ENCODE peak calls at places on chromosome 2, in ten cellular contexts. One of them, this sample, is unnamed. For H3K4me1 and H3K9me3, the result is how much of the 10 kb centered on the place peaks cover.

GRCh38 chr2:138201326-138201725 is 237.1 kb downstream of the HNMT start:
- DNase-seq in tibial nerve: no peak
- DNase-seq in DND-41: no peak
- DNase-seq in neuronal stem cell: no peak
- DNase-seq in fibroblast of lung: peak
- DNase-seq in NT2/D1: no peak
- DNase-seq in colonic mucosa: no peak
- DNase-seq in uterus: no peak
- DNase-seq in Panc1: no peak
- DNase-seq in RWPE2: no peak
- DNase-seq in this sample: no peak

GRCh38 chr2:225536036-225536435 is 136.5 kb downstream of the NYAP2 start:
- DNase-seq in tibial nerve: no peak
- DNase-seq in DND-41: no peak
- DNase-seq in neuronal stem cell: no peak
- DNase-seq in fibroblast of lung: no peak
- DNase-seq in NT2/D1: no peak
- DNase-seq in colonic mucosa: no peak
- DNase-seq in uterus: no peak
- DNase-seq in Panc1: no peak
- DNase-seq in RWPE2: no peak
- DNase-seq in this sample: no peak

GRCh38 chr2:178920916-178921513 is 113.8 kb upstream of the TTN start:
- DNase-seq in tibial nerve: no peak
- DNase-seq in DND-41: no peak
- DNase-seq in neuronal stem cell: no peak
- DNase-seq in fibroblast of lung: no peak
- DNase-seq in NT2/D1: no peak
- DNase-seq in colonic mucosa: no peak
- DNase-seq in uterus: no peak
- DNase-seq in Panc1: no peak
- DNase-seq in RWPE2: no peak
- DNase-seq in this sample: no peak

GRCh38 chr2:105977212-105977611 is 216.9 kb downstream of the UXS1 start:
- DNase-seq in tibial nerve: no peak
- DNase-seq in DND-41: no peak
- DNase-seq in neuronal stem cell: no peak
- DNase-seq in fibroblast of lung: peak
- DNase-seq in NT2/D1: no peak
- DNase-seq in colonic mucosa: no peak
- DNase-seq in uterus: no peak
- DNase-seq in Panc1: no peak
- DNase-seq in RWPE2: no peak
- DNase-seq in this sample: no peak

GRCh38 chr2:218824004-218824403 is 7.6 kb downstream of the PRKAG3 start:
- DNase-seq in tibial nerve: no peak
- DNase-seq in DND-41: no peak
- DNase-seq in neuronal stem cell: no peak
- DNase-seq in fibroblast of lung: no peak
- DNase-seq in NT2/D1: no peak
- DNase-seq in colonic mucosa: no peak
- DNase-seq in uterus: no peak
- DNase-seq in Panc1: no peak
- DNase-seq in RWPE2: no peak
- DNase-seq in this sample: no peak

GRCh38 chr2:96408631-96409542 is 73.3 kb downstream of the NCAPH start:
- DNase-seq in tibial nerve: no peak
- DNase-seq in DND-41: no peak
- DNase-seq in neuronal stem cell: peak
- DNase-seq in fibroblast of lung: peak
- DNase-seq in NT2/D1: no peak
- DNase-seq in colonic mucosa: no peak
- DNase-seq in uterus: peak
- DNase-seq in Panc1: no peak
- DNase-seq in RWPE2: no peak
- DNase-seq in this sample: no peak

GRCh38 chr2:237262838-237263771 is 150.9 kb downstream of the COL6A3 start:
- DNase-seq in tibial nerve: no peak
- DNase-seq in DND-41: no peak
- DNase-seq in neuronal stem cell: no peak
- DNase-seq in fibroblast of lung: peak
- DNase-seq in NT2/D1: no peak
- DNase-seq in colonic mucosa: no peak
- DNase-seq in uterus: no peak
- DNase-seq in Panc1: peak
- DNase-seq in RWPE2: no peak
- DNase-seq in this sample: no peak

GRCh38 chr2:233922471-233922870 is 5.3 kb downstream of the TRPM8 start:
- DNase-seq in tibial nerve: no peak
- DNase-seq in DND-41: no peak
- DNase-seq in neuronal stem cell: no peak
- DNase-seq in fibroblast of lung: peak
- DNase-seq in NT2/D1: no peak
- DNase-seq in colonic mucosa: no peak
- DNase-seq in uterus: no peak
- DNase-seq in Panc1: no peak
- DNase-seq in RWPE2: no peak
- DNase-seq in this sample: no peak

GRCh38 chr2:196431957-196432356 is 207.6 kb upstream of the CCDC150 start:
- DNase-seq in tibial nerve: no peak
- DNase-seq in DND-41: peak
- DNase-seq in neuronal stem cell: peak
- DNase-seq in fibroblast of lung: peak
- DNase-seq in NT2/D1: peak
- DNase-seq in colonic mucosa: no peak
- DNase-seq in uterus: no peak
- DNase-seq in Panc1: no peak
- DNase-seq in RWPE2: no peak
- DNase-seq in this sample: no peak

GRCh38 chr2:202376460-202377307 is 557 bp downstream of the BMPR2 start:
- DNase-seq in tibial nerve: peak
- DNase-seq in DND-41: peak
- DNase-seq in neuronal stem cell: no peak
- DNase-seq in fibroblast of lung: peak
- DNase-seq in NT2/D1: no peak
- DNase-seq in colonic mucosa: peak
- DNase-seq in uterus: peak
- DNase-seq in Panc1: no peak
- DNase-seq in RWPE2: peak
- DNase-seq in this sample: peak

DNA sequence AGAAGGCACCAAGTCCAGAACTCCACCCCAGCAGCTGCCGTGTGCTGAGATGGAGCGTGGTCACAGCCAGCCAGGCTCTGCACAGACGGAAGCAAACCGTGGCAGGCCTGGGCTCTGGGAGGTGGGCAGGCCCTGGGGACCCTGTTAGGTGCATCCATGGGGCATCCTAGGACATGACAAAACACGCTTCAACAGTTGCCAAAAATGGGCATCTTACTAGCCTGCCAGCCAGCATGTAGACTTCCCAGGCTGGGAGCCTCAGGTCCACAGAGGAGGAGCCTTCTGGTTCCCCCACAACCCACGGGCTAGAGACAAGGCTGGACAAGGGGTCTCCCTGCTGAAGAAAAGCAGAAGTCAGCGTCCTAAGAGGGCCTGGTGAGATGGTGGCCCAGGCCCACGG is 139.5 kb downstream of the HDAC4 start:
- DNase-seq in tibial nerve: no peak
- DNase-seq in DND-41: no peak
- DNase-seq in neuronal stem cell: no peak
- DNase-seq in fibroblast of lung: no peak
- DNase-seq in NT2/D1: no peak
- DNase-seq in colonic mucosa: no peak
- DNase-seq in uterus: no peak
- DNase-seq in Panc1: no peak
- DNase-seq in RWPE2: no peak
- DNase-seq in this sample: no peak
- H3K4me1 ChIP-seq in tibial nerve: half or more
- H3K4me1 ChIP-seq in DND-41: half or more
- H3K4me1 ChIP-seq in neuronal stem cell: under half
- H3K4me1 ChIP-seq in fibroblast of lung: under half
- H3K4me1 ChIP-seq in NT2/D1: under half
- H3K4me1 ChIP-seq in colonic mucosa: under half
- H3K4me1 ChIP-seq in uterus: under half
- H3K4me1 ChIP-seq in Panc1: under half
- H3K4me1 ChIP-seq in RWPE2: under half
- H3K4me1 ChIP-seq in this sample: under half

DNA sequence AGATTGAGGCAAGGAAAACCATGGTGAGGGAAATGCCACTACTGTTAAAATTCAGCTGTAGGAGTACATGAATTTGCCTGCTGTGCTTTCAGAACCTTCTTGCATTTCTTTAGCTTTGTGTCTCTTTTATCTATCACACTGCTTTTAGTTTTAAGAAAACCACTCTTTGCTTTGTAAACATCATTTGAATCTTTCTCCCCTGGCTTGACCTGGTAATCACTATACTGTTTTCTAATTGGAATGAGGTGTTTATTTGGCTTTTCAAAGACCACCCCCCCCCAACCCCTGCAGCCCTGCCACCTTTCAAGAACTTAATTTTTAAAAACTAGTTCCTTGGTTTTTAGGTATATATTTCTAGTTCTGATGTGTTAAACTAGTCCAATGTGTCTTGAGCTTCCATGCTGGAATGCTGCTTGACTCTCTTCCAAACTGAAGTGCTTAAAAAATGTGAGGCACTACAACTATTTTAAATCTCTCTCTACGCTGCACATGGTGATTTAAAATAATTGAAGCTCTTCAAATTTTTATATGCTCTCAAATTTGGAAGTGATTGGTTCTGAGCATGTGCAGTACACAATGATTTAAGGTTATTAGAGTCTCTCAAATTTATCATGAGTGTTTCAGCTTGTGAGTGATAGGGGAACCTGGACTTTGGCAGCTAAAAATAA is 192.5 kb upstream of the ZEB2 start:
- DNase-seq in tibial nerve: no peak
- DNase-seq in DND-41: no peak
- DNase-seq in neuronal stem cell: no peak
- DNase-seq in fibroblast of lung: no peak
- DNase-seq in NT2/D1: no peak
- DNase-seq in colonic mucosa: no peak
- DNase-seq in uterus: no peak
- DNase-seq in Panc1: no peak
- DNase-seq in RWPE2: no peak
- DNase-seq in this sample: no peak
- H3K9me3 ChIP-seq in tibial nerve: under half
- H3K9me3 ChIP-seq in DND-41: under half
- H3K9me3 ChIP-seq in neuronal stem cell: under half
- H3K9me3 ChIP-seq in fibroblast of lung: under half
- H3K9me3 ChIP-seq in NT2/D1: under half
- H3K9me3 ChIP-seq in colonic mucosa: under half
- H3K9me3 ChIP-seq in uterus: under half
- H3K9me3 ChIP-seq in Panc1: under half
- H3K9me3 ChIP-seq in RWPE2: under half
- H3K9me3 ChIP-seq in this sample: under half

DNA sequence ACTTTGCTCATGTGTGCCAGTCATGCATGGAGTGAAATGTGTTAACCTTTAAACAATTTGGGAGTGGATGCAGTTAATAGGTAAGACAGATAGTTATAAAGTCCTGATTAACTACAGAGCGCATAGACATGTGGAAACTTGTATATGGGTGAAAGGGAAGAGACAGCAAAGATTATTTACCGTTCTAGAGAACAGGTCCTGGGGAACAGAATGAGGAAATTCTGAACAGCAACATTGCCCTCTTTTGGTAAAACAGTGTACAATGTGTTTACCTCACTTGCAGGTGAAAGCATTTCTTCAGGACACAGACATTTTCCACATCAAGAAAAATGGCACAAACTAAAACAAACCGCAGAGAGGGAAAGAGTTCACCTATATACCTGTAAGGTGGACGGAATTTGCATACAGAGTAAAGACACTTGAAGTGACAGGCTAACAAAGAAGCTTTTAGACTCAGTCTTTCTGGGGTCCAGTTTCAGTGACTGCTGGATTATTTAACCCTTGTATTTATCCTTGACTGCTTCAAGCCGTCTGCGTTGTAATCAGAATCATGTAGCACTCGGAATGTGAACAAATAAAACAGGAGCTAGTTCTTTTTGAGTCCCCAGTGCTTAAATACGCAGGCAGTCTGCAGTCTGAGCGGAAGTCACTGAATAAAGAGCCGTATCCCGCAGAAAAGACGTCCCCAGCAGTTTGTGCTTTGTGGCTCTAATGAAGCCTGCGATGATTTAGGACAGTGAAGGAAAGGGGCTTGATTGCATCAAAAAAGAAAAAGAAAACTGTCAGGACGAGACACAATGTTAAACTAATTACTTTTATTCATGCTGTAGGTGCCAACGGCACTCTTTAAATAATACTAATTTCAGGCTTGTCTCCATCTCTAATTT is 364.8 kb upstream of the GALNT5 start:
- DNase-seq in tibial nerve: peak
- DNase-seq in DND-41: peak
- DNase-seq in neuronal stem cell: peak
- DNase-seq in fibroblast of lung: peak
- DNase-seq in NT2/D1: peak
- DNase-seq in colonic mucosa: no peak
- DNase-seq in uterus: no peak
- DNase-seq in Panc1: peak
- DNase-seq in RWPE2: no peak
- DNase-seq in this sample: no peak
- H3K4me3 ChIP-seq in tibial nerve: peak
- H3K4me3 ChIP-seq in DND-41: peak
- H3K4me3 ChIP-seq in neuronal stem cell: no peak
- H3K4me3 ChIP-seq in fibroblast of lung: peak
- H3K4me3 ChIP-seq in NT2/D1: no peak
- H3K4me3 ChIP-seq in colonic mucosa: peak
- H3K4me3 ChIP-seq in uterus: no peak
- H3K4me3 ChIP-seq in Panc1: peak
- H3K4me3 ChIP-seq in RWPE2: peak
- H3K4me3 ChIP-seq in this sample: no peak

GRCh38 chr2:154097823-154098398 is 226.2 kb downstream of the GALNT13 start:
- DNase-seq in tibial nerve: no peak
- DNase-seq in DND-41: no peak
- DNase-seq in neuronal stem cell: no peak
- DNase-seq in fibroblast of lung: no peak
- DNase-seq in NT2/D1: no peak
- DNase-seq in colonic mucosa: no peak
- DNase-seq in uterus: no peak
- DNase-seq in Panc1: no peak
- DNase-seq in RWPE2: no peak
- DNase-seq in this sample: no peak
- H3K4me1 ChIP-seq in tibial nerve: under half
- H3K4me1 ChIP-seq in DND-41: under half
- H3K4me1 ChIP-seq in neuronal stem cell: under half
- H3K4me1 ChIP-seq in fibroblast of lung: under half
- H3K4me1 ChIP-seq in NT2/D1: under half
- H3K4me1 ChIP-seq in colonic mucosa: under half
- H3K4me1 ChIP-seq in uterus: under half
- H3K4me1 ChIP-seq in Panc1: under half
- H3K4me1 ChIP-seq in RWPE2: under half
- H3K4me1 ChIP-seq in this sample: under half

GRCh38 chr2:5067816-5068215 is 624.4 kb upstream of the SOX11 start:
- DNase-seq in tibial nerve: no peak
- DNase-seq in DND-41: no peak
- DNase-seq in neuronal stem cell: no peak
- DNase-seq in fibroblast of lung: no peak
- DNase-seq in NT2/D1: no peak
- DNase-seq in colonic mucosa: no peak
- DNase-seq in uterus: no peak
- DNase-seq in Panc1: no peak
- DNase-seq in RWPE2: no peak
- DNase-seq in this sample: no peak
- H3K9me3 ChIP-seq in tibial nerve: under half
- H3K9me3 ChIP-seq in DND-41: under half
- H3K9me3 ChIP-seq in neuronal stem cell: under half
- H3K9me3 ChIP-seq in fibroblast of lung: under half
- H3K9me3 ChIP-seq in NT2/D1: under half
- H3K9me3 ChIP-seq in colonic mucosa: under half
- H3K9me3 ChIP-seq in uterus: under half
- H3K9me3 ChIP-seq in Panc1: under half
- H3K9me3 ChIP-seq in RWPE2: under half
- H3K9me3 ChIP-seq in this sample: under half

This sample was measured in mucosa of descending colon.